ENCODE peak calls at places on chromosomes 6 and 20, in four cellular contexts. G, S, A and Y are unnamed samples.

GRCh38 chr6:55882731-55883595 is 7.6 kb upstream of the BMP5 start:
- DNase-seq in G (no peak), S (peak), A (no peak), Y (peak)

GRCh38 chr6:77609106-77609505 is 43.7 kb upstream of the MEI4 start:
- DNase-seq in G (no peak), S (no peak), A (no peak), Y (no peak)

GRCh38 chr6:148166339-148166949 is 176.2 kb upstream of the SASH1 start:
- DNase-seq in G (peak), S (peak), A (no peak), Y (peak)

GRCh38 chr20:49893242-49894072 is 21.9 kb downstream of the SPATA2 start:
- DNase-seq in G (no peak), S (no peak), A (no peak), Y (no peak)

GRCh38 chr20:36865076-36865860 is 10.7 kb upstream of the TLDC2 start:
- DNase-seq in G (no peak), S (no peak), A (no peak), Y (no peak)

GRCh38 chr20:8161262-8162071 is 29.4 kb downstream of the PLCB1 start:
- DNase-seq in G (no peak), S (peak), A (no peak), Y (no peak)

GRCh38 chr6:113994934-113995342 is 24.0 kb upstream of the HDAC2 start:
- DNase-seq in G (peak), S (peak), A (peak), Y (peak)

GRCh38 chr20:39124064-39124463 is 161.9 kb downstream of the DHX35 start:
- DNase-seq in G (no peak), S (no peak), A (no peak), Y (no peak)

GRCh38 chr6:89886378-89887120 is 7.7 kb upstream of the GJA10 start:
- DNase-seq in G (no peak), S (no peak), A (no peak), Y (no peak)

GRCh38 chr6:151916680-151917164 is 109.2 kb downstream of the ESR1 start:
- DNase-seq in G (no peak), S (no peak), A (no peak), Y (peak)

GRCh38 chr6:53302678-53303360 is 45.9 kb downstream of the ELOVL5 start:
- DNase-seq in G (no peak), S (peak), A (no peak), Y (no peak)

GRCh38 chr20:31675828-31676533 is 38.3 kb downstream of the COX4I2 start:
- DNase-seq in G (no peak), S (peak), A (no peak), Y (no peak)

GRCh38 chr20:22499475-22500174 is 84.7 kb downstream of the FOXA2 start:
- DNase-seq in G (no peak), S (no peak), A (no peak), Y (no peak)

GRCh38 chr6:54970337-54970736 is 123.8 kb downstream of the FAM83B start:
- DNase-seq in G (no peak), S (no peak), A (no peak), Y (no peak)

GRCh38 chr6:4486543-4487319 is 289.5 kb upstream of the CDYL start:
- DNase-seq in G (peak), S (no peak), A (no peak), Y (no peak)

GRCh38 chr6:1616556-1617463 is 7.1 kb downstream of the FOXC1 start:
- DNase-seq in G (no peak), S (no peak), A (no peak), Y (no peak)